ENCODE peak calls at places on chromosomes 7 and 10, in four cellular contexts. W, Y, T and X are unnamed samples.
A peak's percentile ranks its signal among the peaks of the same experiment; 100 is the strongest.

GRCh38 chr10:108736111-108736510 is 1187.2 kb downstream of the XPNPEP1 start:
- DNase-seq in W (no peak), Y (no peak), T (no peak), X (no peak)

GRCh38 chr10:89250814-89251416 is 660 bp downstream of the LIPA start:
- DNase-seq in W (no peak), Y (peak; percentile 18), T (no peak), X (no peak)

GRCh38 chr10:77328272-77328816 is 309.3 kb downstream of the KCNMA1 start:
- DNase-seq in W (peak; percentile 18), Y (peak; percentile 10), T (peak; percentile 8), X (no peak)

GRCh38 chr7:21450876-21451275 is 23.0 kb downstream of the SP4 start:
- DNase-seq in W (no peak), Y (no peak), T (no peak), X (no peak)

GRCh38 chr10:3404381-3404780 is 231.8 kb upstream of the PITRM1 start:
- DNase-seq in W (no peak), Y (no peak), T (no peak), X (no peak)

GRCh38 chr10:6296456-6297214 is 93.9 kb downstream of the PFKFB3 start:
- DNase-seq in W (no peak), Y (no peak), T (no peak), X (no peak)

GRCh38 chr10:52216852-52217251 is 97.2 kb upstream of the DKK1 start:
- DNase-seq in W (peak; percentile 30), Y (no peak), T (no peak), X (peak; percentile 15)

GRCh38 chr10:17599089-17599488 is 18.1 kb downstream of the HACD1 start:
- DNase-seq in W (no peak), Y (no peak), T (peak; percentile 22), X (no peak)

GRCh38 chr10:119803264-119803663 is 69.4 kb downstream of the MCMBP start:
- DNase-seq in W (no peak), Y (no peak), T (no peak), X (no peak)

GRCh38 chr10:79084972-79085597 is 16.3 kb downstream of the ZMIZ1 start:
- DNase-seq in W (no peak), Y (no peak), T (no peak), X (no peak)

GRCh38 chr10:3036155-3036554 is 31.2 kb upstream of the PFKP start:
- DNase-seq in W (no peak), Y (no peak), T (no peak), X (no peak)

GRCh38 chr7:14834456-14834855 is 68.1 kb downstream of the DGKB start:
- DNase-seq in W (no peak), Y (no peak), T (peak; percentile 16), X (no peak)

GRCh38 chr10:114868801-114869200 is 47.2 kb downstream of the FHIP2A start:
- DNase-seq in W (no peak), Y (no peak), T (no peak), X (no peak)

GRCh38 chr10:68346774-68347173 is 14.0 kb upstream of the PBLD start:
- DNase-seq in W (no peak), Y (no peak), T (no peak), X (no peak)

GRCh38 chr10:51832652-51833383 is 133.4 kb upstream of the CSTF2T start:
- DNase-seq in W (no peak), Y (peak; percentile 44), T (no peak), X (no peak)

GRCh38 chr7:18570890-18571478 is 75.4 kb downstream of the HDAC9 start:
- DNase-seq in W (no peak), Y (peak; percentile 13), T (no peak), X (peak; percentile 32)

GRCh38 chr7:130904031-130904757 is 170.2 kb upstream of the KLF14 start:
- DNase-seq in W (no peak), Y (peak; percentile 85), T (no peak), X (no peak)

GRCh38 chr10:49260636-49261296 is 38.2 kb upstream of the C10orf71 start:
- DNase-seq in W (no peak), Y (no peak), T (no peak), X (no peak)

GRCh38 chr10:35639021-35639521 is 3.0 kb downstream of the FZD8 start:
- DNase-seq in W (no peak), Y (no peak), T (no peak), X (no peak)

GRCh38 chr7:35424869-35425495 is 171.1 kb upstream of the TBX20 start:
- DNase-seq in W (peak; percentile 34), Y (peak; percentile 41), T (peak; percentile 55), X (peak; percentile 66)

GRCh38 chr7:46468753-46469356 is 547.8 kb upstream of the IGFBP3 start:
- DNase-seq in W (no peak), Y (no peak), T (no peak), X (no peak)
- H3K9me3 ChIP-seq in W (peaks cover 15% of the 10 kb centered on the region), Y (peaks cover 97% of the 10 kb centered on the region), T (peaks cover 100% of the 10 kb centered on the region), X (peaks cover 7% of the 10 kb centered on the region)

GRCh38 chr10:71268751-71269150 is 50.3 kb upstream of the SLC29A3 start:
- DNase-seq in W (no peak), Y (no peak), T (peak; percentile 66), X (no peak)

GRCh38 chr10:71266918-71267442 is 52.1 kb upstream of the SLC29A3 start:
- DNase-seq in W (no peak), Y (no peak), T (no peak), X (no peak)

GRCh38 chr10:71267508-71268240 is 51.4 kb upstream of the SLC29A3 start:
- DNase-seq in W (no peak), Y (no peak), T (no peak), X (no peak)

GRCh38 chr10:71269301-71270288 is 49.5 kb upstream of the SLC29A3 start:
- DNase-seq in W (no peak), Y (no peak), T (peak; percentile 55), X (no peak)

DNA sequence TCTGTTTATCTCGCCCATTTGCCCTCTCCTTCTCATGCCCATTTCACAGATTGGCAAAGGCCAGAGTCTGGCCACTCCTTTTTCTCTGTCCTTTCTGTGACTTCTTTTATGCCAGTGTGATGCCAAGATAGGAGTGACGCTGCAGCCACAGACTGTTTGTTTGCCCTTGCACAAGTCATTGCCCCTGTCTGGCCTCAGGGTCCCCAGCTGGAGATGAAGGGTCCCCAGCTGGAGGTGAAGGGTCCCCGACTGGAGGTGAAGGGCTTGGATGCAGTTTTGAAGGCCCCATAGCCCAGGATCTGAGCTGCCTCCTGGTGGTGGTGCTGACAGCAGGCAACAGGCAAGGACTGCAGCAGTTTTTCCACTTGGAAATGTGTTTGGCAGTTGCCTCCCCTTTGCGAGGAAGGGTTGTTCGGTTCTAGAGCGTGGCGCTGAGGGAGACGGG is 50.8 kb upstream of the SLC29A3 start:
- DNase-seq in W (no peak), Y (peak; percentile 10), T (no peak), X (no peak)
- TF ChIP-seq CTCF in W (peak; percentile 21), Y (peak; percentile 60), T (peak; percentile 43), X (no peak)

GRCh38 chr10:63627881-63628296 is 106.7 kb downstream of the REEP3 start:
- DNase-seq in W (no peak), Y (no peak), T (no peak), X (no peak)
- H3K4me3 ChIP-seq in W (no peak overlapping the region), Y (no peak overlapping the region), T (no peak overlapping the region), X (no peak overlapping the region)

DNA sequence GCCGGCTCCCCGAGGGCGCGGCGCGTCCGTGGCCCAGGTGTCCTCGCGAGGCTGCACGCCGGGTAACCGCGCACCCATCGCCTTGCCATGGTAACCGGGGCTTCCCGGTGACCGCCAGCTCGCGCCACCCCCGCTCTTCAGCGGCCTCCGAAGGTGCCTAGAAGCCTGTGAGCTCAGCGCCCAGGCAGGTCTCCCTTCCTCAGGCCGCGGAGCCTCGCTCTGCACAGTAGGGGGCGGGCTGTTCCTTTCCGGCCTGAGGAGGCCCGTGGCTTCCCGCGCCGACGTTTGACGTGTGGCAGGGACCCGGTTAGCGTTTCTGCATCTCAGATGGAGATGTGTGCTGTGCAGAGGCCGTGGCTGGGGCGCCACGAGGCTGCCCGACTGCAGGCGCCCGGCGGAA is 117.1 kb downstream of the DYNC2I1 start:
- DNase-seq in W (no peak), Y (no peak), T (no peak), X (peak; percentile 34)
- H3K9me3 ChIP-seq in W (no peaks in the 10 kb centered on the region), Y (peaks cover 10% of the 10 kb centered on the region), T (peaks cover 27% of the 10 kb centered on the region), X (peaks cover 7% of the 10 kb centered on the region)

DNA sequence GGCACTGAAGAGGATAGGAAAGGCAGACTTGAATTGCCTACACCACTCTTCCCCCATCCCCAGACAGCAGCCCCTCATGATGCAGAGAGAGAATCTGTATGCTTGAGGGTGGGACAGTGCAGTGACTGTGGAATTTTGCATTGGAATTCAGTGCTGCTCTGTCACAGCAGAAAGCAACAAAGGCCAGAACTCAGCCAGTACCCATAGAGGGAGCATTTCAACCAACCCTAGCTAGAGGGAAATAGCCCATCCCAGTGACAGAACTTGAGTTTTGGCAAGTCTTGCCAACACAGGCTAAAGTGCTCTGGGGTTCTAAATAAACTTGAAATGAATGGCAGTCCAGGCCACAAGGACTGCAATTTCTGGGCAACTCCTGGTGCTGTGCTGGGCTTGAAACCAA is 80.4 kb downstream of the TES start:
- DNase-seq in W (no peak), Y (no peak), T (no peak), X (no peak)
- TF ChIP-seq CTCF in W (no peak), Y (no peak), T (no peak), X (no peak)

DNA sequence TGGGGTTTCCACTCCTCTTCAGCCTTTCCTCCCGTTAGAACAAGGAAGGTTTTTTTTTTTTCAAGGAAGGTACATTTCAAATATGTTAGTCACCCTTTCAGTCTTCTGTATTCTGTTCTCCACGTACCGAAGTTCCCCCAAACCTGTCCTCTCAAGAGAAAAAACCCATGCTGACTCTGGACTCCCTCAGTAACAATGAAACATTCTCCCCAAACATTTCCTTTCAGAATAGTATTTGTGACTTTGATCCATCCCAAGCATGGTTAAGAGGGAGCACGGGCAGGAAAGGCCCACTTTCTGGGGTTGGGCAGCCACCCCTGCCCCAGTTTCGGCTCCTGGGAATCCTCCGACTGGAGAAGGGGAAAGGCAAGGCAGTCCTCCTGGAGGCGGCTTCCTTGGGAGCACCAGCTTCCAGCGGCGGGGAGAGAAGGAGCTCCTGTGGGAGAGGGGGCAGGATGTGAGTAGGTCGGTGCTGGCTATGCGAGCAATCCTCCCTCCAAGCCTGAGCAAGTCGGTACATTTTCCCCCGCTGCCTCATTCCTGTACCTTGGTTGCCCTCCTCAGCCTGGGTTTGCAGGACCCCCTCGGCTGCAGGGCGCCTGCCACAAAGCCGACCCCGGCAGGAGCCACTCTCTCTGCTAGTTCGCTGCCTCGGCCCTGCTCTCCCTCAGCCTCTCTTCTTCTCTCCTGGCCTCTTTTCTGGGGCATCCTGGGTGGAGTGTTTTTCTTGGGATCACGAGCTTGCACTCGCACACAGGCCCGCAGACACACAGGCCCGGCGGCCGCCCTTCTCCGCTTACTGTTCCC is 2.1 kb upstream of the HOXA1 start:
- DNase-seq in W (peak; percentile 45), Y (no peak), T (no peak), X (no peak)
- H3K4me3 ChIP-seq in W (peak overlapping the region; percentile 74), Y (no peak overlapping the region), T (peak overlapping the region; percentile 56), X (no peak overlapping the region)